ENCODE peak calls at places on chromosomes 13 and 19, in five cellular contexts. N is colonic mucosa, B is body of pancreas, S is neural progenitor cell, A is neuronal stem cell. F is an unnamed sample.

GRCh38 chr13:40186636-40187323 is 479.7 kb downstream of the FOXO1 start:
- DNase-seq in N (no peak), B (no peak), S (no peak), A (no peak), F (no peak)

GRCh38 chr13:83168575-83168974 is 713.7 kb downstream of the SLITRK1 start:
- DNase-seq in N (no peak), B (no peak), S (no peak), A (no peak), F (no peak)

GRCh38 chr19:8505680-8506401 is 3.4 kb upstream of the PRAM1 start:
- DNase-seq in N (peak; percentile 85), B (peak; percentile 92), S (peak; percentile 92), A (peak; percentile 83), F (peak; percentile 82)

GRCh38 chr13:37878921-37879320 is 9.3 kb upstream of the TRPC4 start:
- DNase-seq in N (no peak), B (no peak), S (no peak), A (no peak), F (no peak)

GRCh38 chr13:27789495-27790303 is 2.6 kb upstream of the GSX1 start:
- DNase-seq in N (no peak), B (no peak), S (peak; percentile 70), A (no peak), F (no peak)

GRCh38 chr13:19182536-19182935 is 912 bp upstream of the TUBA3C start:
- DNase-seq in N (peak; percentile 8), B (no peak), S (no peak), A (no peak), F (no peak)

GRCh38 chr19:6273701-6274601 is 5.8 kb downstream of the MLLT1 start:
- DNase-seq in N (peak; percentile 60), B (peak; percentile 87), S (no peak), A (no peak), F (peak; percentile 92)

GRCh38 chr13:83880275-83881027 is 1.8 kb downstream of the SLITRK1 start:
- DNase-seq in N (no peak), B (peak; percentile 24), S (peak; percentile 26), A (no peak), F (no peak)

GRCh38 chr13:90428522-90429210 is 918.8 kb upstream of the MIR17HG start:
- DNase-seq in N (no peak), B (no peak), S (no peak), A (no peak), F (no peak)

GRCh38 chr19:12126707-12127106 is 13.4 kb downstream of the ZNF20 start:
- DNase-seq in N (peak; percentile 26), B (peak; percentile 38), S (peak; percentile 5), A (no peak), F (peak; percentile 33)

GRCh38 chr19:887072-887471 is 5.9 kb downstream of the MED16 start:
- DNase-seq in N (no peak), B (peak; percentile 60), S (no peak), A (no peak), F (no peak)

GRCh38 chr13:43573361-43573740 is 213.4 kb downstream of the ENOX1 start:
- DNase-seq in N (no peak), B (no peak), S (no peak), A (no peak), F (no peak)

GRCh38 chr13:108463365-108463764 is 166.0 kb upstream of the MYO16 start:
- DNase-seq in N (no peak), B (no peak), S (no peak), A (no peak), F (no peak)

GRCh38 chr19:13037718-13038117 is 42.4 kb downstream of the NFIX start:
- DNase-seq in N (no peak), B (no peak), S (no peak), A (no peak), F (no peak)

GRCh38 chr19:387777-388176 is 21.2 kb downstream of the C2CD4C start:
- DNase-seq in N (no peak), B (no peak), S (no peak), A (no peak), F (no peak)

GRCh38 chr19:45195764-45196163 is 17.2 kb downstream of the BLOC1S3 start:
- DNase-seq in N (no peak), B (no peak), S (no peak), A (no peak), F (no peak)

GRCh38 chr19:17470204-17470841 is at the start of gene SLC27A1:
- DNase-seq in N (peak; percentile 98), B (peak; percentile 99), S (peak; percentile 100), A (peak; percentile 99), F (peak; percentile 100)

DNA sequence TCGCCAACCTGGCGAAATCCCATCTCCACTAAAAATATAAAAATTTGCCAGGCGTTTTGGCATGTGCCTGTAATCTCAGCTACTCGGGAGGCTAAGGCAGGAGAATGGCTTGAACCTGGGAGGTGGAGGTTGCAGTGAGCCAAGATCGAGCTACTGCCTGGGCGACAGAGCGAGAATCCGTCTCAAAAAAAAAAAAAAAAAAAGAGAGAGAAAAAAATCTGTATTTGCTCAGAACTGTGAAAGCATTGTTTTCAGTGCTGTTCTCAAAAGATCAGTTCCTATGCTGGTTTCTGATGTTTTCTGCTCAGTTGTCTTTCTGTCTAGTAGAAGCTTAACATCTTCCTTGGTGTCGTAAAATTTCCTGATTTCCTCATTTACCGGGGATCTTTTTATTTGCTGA is 2.5 kb downstream of the SF3A2 start:
- DNase-seq in N (no peak), B (no peak), S (no peak), A (no peak), F (no peak)
- H3K4me3 ChIP-seq in N (no peak overlapping the region), B (no peak overlapping the region), S (peak overlapping the region; percentile 72), A (no peak overlapping the region), F (no peak overlapping the region)

DNA sequence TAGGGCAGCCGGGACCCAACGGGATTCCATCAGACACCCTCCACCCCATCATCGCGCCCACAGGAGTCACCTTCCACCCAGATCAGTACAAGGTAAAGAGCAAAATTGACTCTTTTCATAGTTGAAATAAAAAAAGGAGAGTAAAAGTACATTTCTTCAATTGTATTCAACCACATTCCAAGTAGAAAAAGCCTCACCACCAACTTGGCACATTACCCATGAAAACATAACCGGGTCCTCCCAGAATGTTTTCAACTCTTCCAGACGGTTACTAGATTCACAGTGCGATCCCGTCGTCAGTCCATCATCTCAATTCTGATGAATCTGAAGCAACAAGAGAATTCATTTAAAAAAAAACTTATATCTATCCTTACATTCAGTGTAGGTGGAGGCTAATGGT is 125.2 kb downstream of the RAB20 start:
- DNase-seq in N (no peak), B (no peak), S (no peak), A (no peak), F (no peak)
- H3K36me3 ChIP-seq in N (no peaks in the 10 kb centered on the region), B (no peaks in the 10 kb centered on the region), S (no peaks in the 10 kb centered on the region), A (peaks cover 37% of the 10 kb centered on the region), F (peaks cover 23% of the 10 kb centered on the region)

DNA sequence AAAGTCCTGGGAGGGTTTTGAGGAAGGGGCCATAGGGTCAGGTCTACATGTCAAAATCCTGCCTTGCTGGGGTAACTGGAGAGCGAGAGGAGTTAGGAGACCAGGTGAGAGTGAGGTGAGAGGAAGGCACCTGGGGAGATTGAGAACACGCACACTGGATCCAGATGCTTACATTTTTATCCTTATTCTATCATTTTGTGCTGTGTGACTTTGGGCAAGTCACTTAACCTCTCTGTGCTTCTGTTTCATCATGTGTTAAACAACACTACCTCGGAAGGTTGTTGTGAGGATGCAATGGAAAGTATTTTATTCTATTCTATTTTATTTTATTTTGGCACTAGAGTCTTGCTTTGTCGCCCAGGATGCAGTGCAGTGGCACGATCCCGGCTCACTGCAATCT is 3.5 kb downstream of the C19orf81 start:
- DNase-seq in N (no peak), B (no peak), S (no peak), A (no peak), F (no peak)
- H3K27me3 ChIP-seq in N (no peaks in the 10 kb centered on the region), B (no peaks in the 10 kb centered on the region), S (peaks cover 3% of the 10 kb centered on the region), A (no peaks in the 10 kb centered on the region), F (no peaks in the 10 kb centered on the region)

GRCh38 chr13:99813346-99814095 is 158.0 kb downstream of the ZIC5 start:
- DNase-seq in N (no peak), B (no peak), S (no peak), A (no peak), F (no peak)

GRCh38 chr13:99816321-99816720 is 155.2 kb downstream of the ZIC5 start:
- DNase-seq in N (no peak), B (no peak), S (no peak), A (no peak), F (no peak)

GRCh38 chr13:99811067-99811715 is 160.4 kb downstream of the ZIC5 start:
- DNase-seq in N (no peak), B (no peak), S (no peak), A (no peak), F (no peak)

GRCh38 chr13:99809931-99810330 is 161.6 kb downstream of the ZIC5 start:
- DNase-seq in N (no peak), B (no peak), S (no peak), A (no peak), F (no peak)

DNA sequence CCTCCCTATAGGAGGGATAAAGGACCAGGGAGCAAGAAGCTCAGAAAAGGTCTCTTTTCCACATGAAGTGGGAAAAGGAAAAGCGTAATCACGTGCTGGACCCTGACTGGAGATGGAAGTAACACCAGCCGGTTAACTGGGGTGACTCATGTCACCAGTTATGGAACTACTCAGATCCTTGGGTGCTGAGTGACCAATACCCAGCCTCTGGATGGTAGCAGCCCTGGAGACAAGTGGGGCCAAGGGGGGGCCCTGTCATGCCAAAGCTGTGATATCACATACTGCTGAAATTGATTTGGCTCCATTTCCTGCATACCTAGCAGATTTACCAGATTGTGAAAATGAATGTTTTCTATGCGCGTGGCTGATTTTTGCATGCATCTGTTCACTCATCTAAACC is 159.0 kb downstream of the ZIC5 start:
- DNase-seq in N (no peak), B (peak; percentile 19), S (no peak), A (no peak), F (no peak)
- H3K4me3 ChIP-seq in N (no peak overlapping the region), B (no peak overlapping the region), S (no peak overlapping the region), A (no peak overlapping the region), F (no peak overlapping the region)

DNA sequence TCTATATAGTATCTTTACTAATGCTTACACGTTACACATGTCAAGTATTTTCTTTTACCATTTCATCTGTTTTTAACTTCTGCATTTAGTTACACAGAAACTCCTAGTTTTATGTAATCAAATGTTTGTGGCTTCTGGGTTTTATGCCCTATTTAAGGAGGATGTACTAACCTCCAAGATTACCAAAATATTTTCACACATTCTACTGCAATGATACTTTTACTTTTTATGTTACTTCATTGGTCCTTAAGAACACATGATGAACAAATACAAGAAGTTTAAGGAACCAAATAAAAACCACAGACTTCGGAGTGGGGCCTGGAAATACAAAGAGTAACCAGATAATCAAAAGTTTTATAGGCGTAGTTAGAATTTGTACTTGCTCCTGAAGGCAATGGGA is 37.2 kb downstream of the ZC3H13 start:
- DNase-seq in N (no peak), B (no peak), S (no peak), A (no peak), F (no peak)
- H3K36me3 ChIP-seq in N (no peaks in the 10 kb centered on the region), B (peaks cover 7% of the 10 kb centered on the region), S (peaks cover 17% of the 10 kb centered on the region), A (peaks cover 6% of the 10 kb centered on the region), F (peaks cover 24% of the 10 kb centered on the region)

GRCh38 chr13:33015275-33015674 is 948 bp upstream of the KL start:
- DNase-seq in N (no peak), B (no peak), S (no peak), A (no peak), F (no peak)

GRCh38 chr13:33015791-33016323 is 366 bp upstream of the KL start:
- DNase-seq in N (peak; percentile 31), B (peak; percentile 18), S (peak; percentile 45), A (no peak), F (peak; percentile 17)

GRCh38 chr13:33017410-33017929 is 1.2 kb downstream of the KL start:
- DNase-seq in N (peak; percentile 63), B (no peak), S (peak; percentile 54), A (no peak), F (peak; percentile 6)

GRCh38 chr13:33016414-33017409 is at the start of gene KL:
- DNase-seq in N (peak; percentile 23), B (peak; percentile 14), S (peak; percentile 53), A (no peak), F (peak; percentile 16)

GRCh38 chr13:33014291-33014690 is 1.9 kb upstream of the KL start:
- DNase-seq in N (no peak), B (no peak), S (no peak), A (no peak), F (no peak)
- H3K27me3 ChIP-seq in N (peaks cover 16% of the 10 kb centered on the region), B (no peaks in the 10 kb centered on the region), S (peaks cover 65% of the 10 kb centered on the region), A (peaks cover 59% of the 10 kb centered on the region), F (no peaks in the 10 kb centered on the region)